ENCODE peak calls at places on chromosomes 4 and X, in nine cellular contexts. V, G, K, W, D, R, H, J and I are unnamed samples. For H3K4me1, the result is how much of the 10 kb centered on the place peaks cover.

GRCh38 chr4:1766336-1767057 is 26.6 kb upstream of the FGFR3 start:
- DNase-seq in V (no peak), G (no peak), K (no peak), W (no peak), D (no peak), R (peak), H (no peak), J (no peak), I (no peak)

GRCh38 chrX:53356186-53356585 is 66.3 kb downstream of the SMC1A start:
- DNase-seq in V (no peak), G (no peak), K (no peak), W (no peak), D (no peak), R (no peak), H (no peak), J (no peak), I (no peak)

GRCh38 chrX:76428243-76429130 is 977 bp downstream of the MAGEE1 start:
- DNase-seq in V (no peak), G (no peak), K (peak), W (no peak), D (peak), R (no peak), H (peak), J (peak), I (no peak)

GRCh38 chr4:5632571-5632970 is 75.8 kb downstream of the EVC2 start:
- DNase-seq in V (no peak), G (no peak), K (no peak), W (no peak), D (no peak), R (no peak), H (no peak), J (no peak), I (no peak)

GRCh38 chr4:80876810-80877209 is 153.7 kb upstream of the BMP3 start:
- DNase-seq in V (no peak), G (no peak), K (no peak), W (no peak), D (no peak), R (no peak), H (no peak), J (no peak), I (peak)

GRCh38 chr4:186878203-186878800 is 154.6 kb upstream of the FAT1 start:
- DNase-seq in V (no peak), G (no peak), K (no peak), W (no peak), D (no peak), R (no peak), H (no peak), J (no peak), I (no peak)

GRCh38 chr4:95209942-95210341 is 338.8 kb downstream of the UNC5C start:
- DNase-seq in V (no peak), G (no peak), K (no peak), W (no peak), D (no peak), R (no peak), H (no peak), J (no peak), I (no peak)

GRCh38 chrX:9133426-9133825 is 99.5 kb upstream of the FAM9B start:
- DNase-seq in V (peak), G (no peak), K (no peak), W (peak), D (no peak), R (no peak), H (no peak), J (no peak), I (no peak)

GRCh38 chr4:24237709-24238108 is 346.6 kb downstream of the DHX15 start:
- DNase-seq in V (no peak), G (no peak), K (no peak), W (no peak), D (no peak), R (no peak), H (no peak), J (no peak), I (no peak)

GRCh38 chrX:142036111-142036510 is 132.4 kb downstream of the MAGEC1 start:
- DNase-seq in V (peak), G (no peak), K (no peak), W (peak), D (no peak), R (no peak), H (no peak), J (no peak), I (peak)

GRCh38 chrX:53087378-53087777 is 5.2 kb downstream of the TSPYL2 start:
- DNase-seq in V (no peak), G (no peak), K (no peak), W (no peak), D (no peak), R (no peak), H (no peak), J (no peak), I (no peak)

GRCh38 chrX:119895843-119896326 is at the start of gene AKAP14:
- DNase-seq in V (peak), G (no peak), K (no peak), W (no peak), D (no peak), R (no peak), H (no peak), J (no peak), I (no peak)

GRCh38 chr4:42954925-42955669 is 62.6 kb downstream of the GRXCR1 start:
- DNase-seq in V (no peak), G (no peak), K (no peak), W (no peak), D (no peak), R (no peak), H (no peak), J (no peak), I (no peak)

GRCh38 chr4:55356991-55357461 is 11.0 kb downstream of the SRD5A3 start:
- DNase-seq in V (peak), G (no peak), K (no peak), W (peak), D (no peak), R (no peak), H (no peak), J (no peak), I (no peak)

GRCh38 chrX:131614241-131614640 is 70.4 kb downstream of the OR13H1 start:
- DNase-seq in V (no peak), G (no peak), K (no peak), W (peak), D (no peak), R (no peak), H (no peak), J (no peak), I (no peak)

GRCh38 chr4:84389406-84389805 is 109.7 kb downstream of the NKX6-1 start:
- DNase-seq in V (no peak), G (no peak), K (no peak), W (peak), D (no peak), R (no peak), H (no peak), J (no peak), I (no peak)

DNA sequence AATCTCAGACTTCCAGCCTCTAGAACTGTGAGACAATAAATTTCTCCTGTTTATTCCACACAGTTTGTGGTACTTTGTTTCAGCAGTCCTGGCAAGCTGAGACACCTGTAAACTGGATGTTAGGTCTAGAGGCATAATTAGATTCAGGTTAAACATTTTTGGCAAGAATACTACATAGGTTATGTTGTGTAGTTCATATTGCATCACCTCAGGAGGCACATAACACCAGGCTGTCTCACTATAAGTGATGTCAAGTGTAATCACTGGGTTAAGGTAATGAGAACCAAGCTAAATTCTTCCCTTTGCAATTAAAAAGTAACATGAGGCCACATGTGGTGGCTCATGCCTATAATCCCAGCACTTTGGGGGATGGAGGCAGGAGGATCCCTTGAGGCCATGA is 214.2 kb downstream of the ZNF674 start:
- DNase-seq in V (no peak), G (no peak), K (no peak), W (no peak), D (no peak), R (no peak), H (no peak), J (no peak), I (peak)
- H3K4me1 ChIP-seq in V (under half), G (under half), K (under half), W (under half), D (under half), R (under half), H (under half), J (under half), I (under half)

GRCh38 chr4:6937201-6937600 is 27.6 kb downstream of the TBC1D14 start:
- DNase-seq in V (no peak), G (no peak), K (no peak), W (no peak), D (no peak), R (no peak), H (no peak), J (no peak), I (no peak)

GRCh38 chr4:6937748-6938147 is 28.1 kb downstream of the TBC1D14 start:
- DNase-seq in V (no peak), G (no peak), K (no peak), W (no peak), D (no peak), R (no peak), H (no peak), J (no peak), I (no peak)

GRCh38 chr4:6939761-6940743 is 30.4 kb downstream of the TBC1D14 start:
- DNase-seq in V (no peak), G (no peak), K (no peak), W (no peak), D (no peak), R (no peak), H (no peak), J (no peak), I (no peak)

GRCh38 chr4:6938758-6939201 is 29.2 kb downstream of the TBC1D14 start:
- DNase-seq in V (no peak), G (no peak), K (peak), W (no peak), D (no peak), R (no peak), H (no peak), J (no peak), I (no peak)

DNA sequence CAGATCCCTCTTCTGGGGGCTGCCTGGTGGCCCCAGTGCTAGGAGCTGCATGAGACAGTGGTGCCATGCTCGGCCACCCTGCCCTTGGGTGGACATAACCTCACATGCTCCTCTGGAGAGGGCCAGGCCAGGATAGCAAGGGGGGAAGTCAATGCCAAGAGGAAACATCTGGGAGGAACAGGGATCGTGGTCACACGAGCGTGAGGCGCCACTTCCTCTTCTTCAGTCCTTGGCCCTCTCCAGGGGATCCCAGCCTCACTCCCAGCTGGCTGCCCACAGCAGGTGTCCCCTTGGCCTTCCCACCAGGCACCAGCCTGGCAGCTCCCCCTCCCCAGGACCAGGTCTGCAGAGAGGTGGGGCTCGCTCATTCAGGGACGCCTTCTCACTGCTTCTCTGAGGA is 28.6 kb downstream of the TBC1D14 start:
- DNase-seq in V (no peak), G (peak), K (peak), W (no peak), D (no peak), R (no peak), H (no peak), J (no peak), I (no peak)
- H3K4me1 ChIP-seq in V (under half), G (under half), K (under half), W (under half), D (under half), R (under half), H (under half), J (under half), I (under half)

DNA sequence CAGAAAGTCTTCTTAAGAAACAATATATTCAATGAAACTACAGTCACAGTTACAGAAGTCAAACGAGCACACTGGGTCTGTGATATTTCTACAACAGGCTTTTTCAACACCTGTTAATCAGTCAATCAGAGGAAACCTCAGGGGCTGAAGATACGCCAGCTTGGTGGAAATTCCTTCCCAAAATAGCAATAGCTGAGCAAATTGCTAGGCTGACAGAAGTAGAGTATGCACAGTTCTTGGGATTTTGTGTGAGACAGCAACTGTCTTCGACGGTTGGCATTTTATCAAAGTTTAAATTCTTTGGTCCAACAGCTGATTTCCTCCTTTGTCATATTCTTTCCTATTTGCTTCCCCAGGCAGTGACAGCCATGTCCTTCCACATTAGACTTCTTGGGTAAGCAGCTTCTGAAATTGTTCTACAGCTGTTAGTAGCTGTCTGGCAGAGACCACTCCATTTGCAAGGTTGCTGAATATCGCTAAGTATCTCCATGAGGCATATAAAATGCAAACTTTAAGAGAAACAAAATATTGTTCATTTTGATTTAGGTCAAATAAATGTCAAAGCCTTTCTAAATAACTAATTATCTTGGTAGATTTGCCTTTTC is 8.0 kb upstream of the PALLD start:
- DNase-seq in V (no peak), G (no peak), K (no peak), W (no peak), D (no peak), R (peak), H (no peak), J (no peak), I (no peak)
- H3K4me1 ChIP-seq in V (under half), G (under half), K (under half), W (under half), D (under half), R (under half), H (under half), J (under half), I (under half)

GRCh38 chr4:141133146-141134006 is at the start of gene RNF150:
- DNase-seq in V (peak), G (peak), K (peak), W (peak), D (peak), R (peak), H (no peak), J (peak), I (peak)
- H3K4me1 ChIP-seq in V (under half), G (under half), K (under half), W (under half), D (under half), R (under half), H (under half), J (under half), I (under half)

GRCh38 chr4:7808752-7809151 is 130.9 kb downstream of the AFAP1 start:
- DNase-seq in V (peak), G (peak), K (no peak), W (peak), D (no peak), R (no peak), H (no peak), J (no peak), I (peak)
- H3K4me1 ChIP-seq in V (half or more), G (half or more), K (under half), W (half or more), D (under half), R (under half), H (under half), J (half or more), I (under half)

DNA sequence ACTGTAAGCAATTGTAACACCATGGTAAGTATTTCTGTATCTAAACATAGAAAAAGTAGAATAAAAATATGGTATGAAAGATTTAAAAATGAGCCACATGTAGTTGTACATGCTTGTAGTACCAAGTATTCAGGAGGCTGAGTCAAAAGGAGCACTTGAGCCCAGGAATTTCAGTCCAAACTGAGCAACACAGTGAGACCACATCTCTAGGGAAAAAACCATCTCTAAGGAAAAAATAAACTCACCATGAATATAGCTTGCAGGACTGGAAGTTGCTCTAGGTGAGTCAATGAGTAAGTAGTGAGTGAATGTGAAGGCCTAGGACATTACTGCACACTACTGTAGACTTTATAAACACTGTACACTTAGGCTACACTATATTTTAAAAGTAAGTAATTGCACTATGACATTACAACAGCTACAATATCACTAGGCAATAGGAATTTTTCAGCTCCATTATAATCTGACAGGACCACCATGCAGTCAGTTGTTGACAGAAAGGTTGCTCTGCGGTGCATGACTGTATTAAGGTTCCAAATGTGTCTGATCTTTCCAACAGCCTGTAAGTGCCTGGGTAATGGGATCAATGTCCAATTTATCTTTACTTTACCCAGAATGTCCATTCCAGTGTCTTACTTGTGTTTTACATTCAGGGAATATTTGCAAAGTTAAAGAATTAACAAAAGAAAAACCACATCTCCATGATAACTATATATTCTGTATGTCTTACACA is 28.9 kb upstream of the LRBA start:
- DNase-seq in V (peak), G (no peak), K (no peak), W (no peak), D (no peak), R (no peak), H (no peak), J (no peak), I (peak)
- H3K4me1 ChIP-seq in V (under half), G (under half), K (under half), W (under half), D (under half), R (under half), H (under half), J (under half), I (under half)

GRCh38 chr4:185719493-185719843 is 92.5 kb downstream of the SORBS2 start:
- DNase-seq in V (no peak), G (no peak), K (no peak), W (no peak), D (no peak), R (no peak), H (no peak), J (no peak), I (no peak)

GRCh38 chr4:185718578-185719492 is 93.2 kb downstream of the SORBS2 start:
- DNase-seq in V (no peak), G (no peak), K (no peak), W (no peak), D (no peak), R (no peak), H (no peak), J (no peak), I (no peak)

GRCh38 chr4:185716008-185716976 is 95.7 kb downstream of the SORBS2 start:
- DNase-seq in V (no peak), G (no peak), K (no peak), W (no peak), D (no peak), R (no peak), H (no peak), J (no peak), I (peak)

GRCh38 chr4:185713731-185714130 is 98.3 kb downstream of the SORBS2 start:
- DNase-seq in V (no peak), G (no peak), K (no peak), W (no peak), D (no peak), R (no peak), H (no peak), J (no peak), I (no peak)

DNA sequence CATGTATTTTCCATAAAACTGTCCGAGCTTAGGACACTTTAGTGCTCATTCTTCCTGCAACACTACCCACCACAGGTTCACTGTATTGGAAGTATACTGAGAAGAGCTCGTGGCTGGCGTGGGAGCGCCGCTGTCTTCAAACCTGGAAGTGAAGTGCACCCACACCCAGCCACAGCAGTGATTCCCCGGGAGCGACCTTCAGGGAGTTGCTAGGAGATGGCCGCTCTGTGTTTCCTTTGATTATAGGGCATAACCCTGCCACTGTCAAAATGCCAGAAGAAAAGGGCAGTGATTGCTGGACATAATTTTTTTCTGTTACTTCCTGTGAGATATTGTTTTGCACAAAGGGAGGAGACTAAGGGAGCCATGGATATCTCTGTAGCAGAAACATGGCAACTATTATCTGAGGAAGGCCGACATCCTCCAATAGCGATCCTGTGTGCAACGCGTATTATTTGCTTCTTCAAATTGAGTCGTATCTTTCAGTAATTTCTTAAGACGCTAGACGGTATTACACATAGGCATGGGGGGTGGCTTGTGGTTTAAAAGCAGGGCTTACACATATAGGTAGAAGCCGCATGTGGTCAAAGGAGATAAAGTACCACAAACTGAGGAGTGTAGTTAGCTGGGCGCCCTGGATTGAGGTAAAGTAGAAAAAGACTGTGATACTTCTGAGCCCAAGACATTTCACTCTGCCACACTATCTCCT is 94.8 kb downstream of the SORBS2 start:
- DNase-seq in V (no peak), G (no peak), K (no peak), W (no peak), D (no peak), R (no peak), H (no peak), J (no peak), I (no peak)
- H3K4me1 ChIP-seq in V (under half), G (half or more), K (under half), W (under half), D (under half), R (under half), H (under half), J (under half), I (under half)

GRCh38 chr4:3286335-3287175 is 6.3 kb upstream of the RGS12 start:
- DNase-seq in V (no peak), G (no peak), K (no peak), W (no peak), D (no peak), R (no peak), H (no peak), J (no peak), I (no peak)
- H3K4me1 ChIP-seq in V (under half), G (under half), K (under half), W (under half), D (under half), R (under half), H (under half), J (under half), I (under half)